ENCODE peak calls at places on chromosome 4, in six cellular contexts. One of them, this sample, is unnamed.

GRCh38 chr4:16573744-16574143 is 324.7 kb downstream of the LDB2 start:
- DNase-seq in K562: no peak
- DNase-seq in SK-N-SH: no peak
- DNase-seq in HCT116: no peak
- DNase-seq in GM12878: no peak
- DNase-seq in HepG2: no peak
- DNase-seq in this sample: no peak

GRCh38 chr4:73998040-73999011 is at the start of gene CXCL5:
- DNase-seq in HepG2: no peak
- DNase-seq in HCT116: no peak
- DNase-seq in K562: no peak
- DNase-seq in SK-N-SH: no peak
- DNase-seq in GM12878: no peak
- DNase-seq in this sample: no peak

GRCh38 chr4:168743576-168743975 is 246.7 kb downstream of the PALLD start:
- DNase-seq in K562: no peak
- DNase-seq in HCT116: no peak
- DNase-seq in HepG2: peak; percentile 6
- DNase-seq in SK-N-SH: no peak
- DNase-seq in GM12878: no peak
- DNase-seq in this sample: no peak

GRCh38 chr4:100340534-100341364 is 150.5 kb upstream of the DDIT4L start:
- DNase-seq in SK-N-SH: no peak
- DNase-seq in GM12878: no peak
- DNase-seq in HepG2: no peak
- DNase-seq in K562: no peak
- DNase-seq in HCT116: no peak
- DNase-seq in this sample: no peak

GRCh38 chr4:3384391-3384770 is 57.4 kb upstream of the HGFAC start:
- DNase-seq in HCT116: no peak
- DNase-seq in K562: no peak
- DNase-seq in GM12878: no peak
- DNase-seq in SK-N-SH: no peak
- DNase-seq in HepG2: no peak
- DNase-seq in this sample: no peak

GRCh38 chr4:181592221-181592745 is 650.9 kb upstream of the TENM3 start:
- DNase-seq in HCT116: no peak
- DNase-seq in HepG2: no peak
- DNase-seq in GM12878: no peak
- DNase-seq in SK-N-SH: no peak
- DNase-seq in K562: no peak
- DNase-seq in this sample: no peak

GRCh38 chr4:113476800-113477199 is 284.7 kb downstream of the CAMK2D start:
- DNase-seq in HCT116: peak; percentile 67
- DNase-seq in SK-N-SH: no peak
- DNase-seq in GM12878: no peak
- DNase-seq in K562: no peak
- DNase-seq in HepG2: no peak
- DNase-seq in this sample: no peak

GRCh38 chr4:11480683-11481082 is 52.0 kb upstream of the HS3ST1 start:
- DNase-seq in HepG2: no peak
- DNase-seq in K562: no peak
- DNase-seq in SK-N-SH: no peak
- DNase-seq in HCT116: no peak
- DNase-seq in GM12878: no peak
- DNase-seq in this sample: no peak

GRCh38 chr4:21469438-21470032 is 479.0 kb downstream of the KCNIP4 start:
- DNase-seq in SK-N-SH: peak; percentile 20
- DNase-seq in GM12878: no peak
- DNase-seq in HepG2: peak; percentile 11
- DNase-seq in HCT116: no peak
- DNase-seq in K562: no peak
- DNase-seq in this sample: peak; percentile 7

GRCh38 chr4:21474195-21474594 is 474.4 kb downstream of the KCNIP4 start:
- DNase-seq in SK-N-SH: no peak
- DNase-seq in GM12878: no peak
- DNase-seq in K562: no peak
- DNase-seq in HepG2: no peak
- DNase-seq in HCT116: no peak
- DNase-seq in this sample: no peak

GRCh38 chr4:21467551-21467950 is 481.0 kb downstream of the KCNIP4 start:
- DNase-seq in SK-N-SH: no peak
- DNase-seq in HCT116: no peak
- DNase-seq in GM12878: no peak
- DNase-seq in HepG2: no peak
- DNase-seq in K562: no peak
- DNase-seq in this sample: no peak

DNA sequence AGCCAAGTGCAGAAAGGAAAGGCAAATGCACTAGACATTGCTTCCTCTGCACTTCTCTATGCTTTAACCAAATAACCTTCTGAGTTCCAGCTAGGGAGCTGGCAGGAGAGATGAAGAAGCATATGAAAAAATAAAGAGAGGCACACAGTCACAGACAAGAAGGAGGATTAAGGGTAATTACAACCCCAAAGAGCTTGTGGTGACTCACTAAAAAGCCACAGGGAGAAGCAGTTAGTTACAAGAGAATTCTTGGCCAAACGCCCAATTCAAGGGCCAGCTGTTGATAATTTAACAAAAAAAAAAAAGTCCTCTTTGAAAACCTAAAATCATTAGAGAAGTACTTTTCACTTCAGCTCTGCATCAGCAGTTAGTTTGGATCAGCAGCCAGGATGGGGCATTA is 478.0 kb downstream of the KCNIP4 start:
- DNase-seq in GM12878: no peak
- DNase-seq in K562: no peak
- DNase-seq in HepG2: no peak
- DNase-seq in HCT116: no peak
- DNase-seq in SK-N-SH: peak; percentile 14
- DNase-seq in this sample: no peak
- TF ChIP-seq REST in GM12878: no peak
- TF ChIP-seq REST in K562: no peak
- TF ChIP-seq REST in HepG2: no peak
- TF ChIP-seq REST in HCT116: no peak
- TF ChIP-seq REST in SK-N-SH: no peak
- TF ChIP-seq REST in this sample: no peak

GRCh38 chr4:7862561-7863200 is 77.0 kb downstream of the AFAP1 start:
- DNase-seq in HepG2: no peak
- DNase-seq in HCT116: no peak
- DNase-seq in K562: no peak
- DNase-seq in SK-N-SH: no peak
- DNase-seq in GM12878: no peak
- DNase-seq in this sample: no peak
- TF ChIP-seq SIN3A in HepG2: no peak
- TF ChIP-seq SIN3A in HCT116: no peak
- TF ChIP-seq SIN3A in K562: no peak
- TF ChIP-seq SIN3A in SK-N-SH: no peak
- TF ChIP-seq SIN3A in GM12878: no peak
- TF ChIP-seq SIN3A in this sample: no peak

GRCh38 chr4:164207460-164207859 is 546.5 kb upstream of the SMIM31 start:
- DNase-seq in HCT116: no peak
- DNase-seq in K562: no peak
- DNase-seq in GM12878: no peak
- DNase-seq in SK-N-SH: no peak
- DNase-seq in HepG2: no peak
- DNase-seq in this sample: no peak

GRCh38 chr4:164210377-164210776 is 543.6 kb upstream of the SMIM31 start:
- DNase-seq in K562: no peak
- DNase-seq in HepG2: no peak
- DNase-seq in SK-N-SH: no peak
- DNase-seq in HCT116: no peak
- DNase-seq in GM12878: no peak
- DNase-seq in this sample: no peak

GRCh38 chr4:164203476-164203875 is 550.5 kb upstream of the SMIM31 start:
- DNase-seq in HCT116: no peak
- DNase-seq in SK-N-SH: no peak
- DNase-seq in K562: no peak
- DNase-seq in GM12878: no peak
- DNase-seq in HepG2: no peak
- DNase-seq in this sample: no peak

DNA sequence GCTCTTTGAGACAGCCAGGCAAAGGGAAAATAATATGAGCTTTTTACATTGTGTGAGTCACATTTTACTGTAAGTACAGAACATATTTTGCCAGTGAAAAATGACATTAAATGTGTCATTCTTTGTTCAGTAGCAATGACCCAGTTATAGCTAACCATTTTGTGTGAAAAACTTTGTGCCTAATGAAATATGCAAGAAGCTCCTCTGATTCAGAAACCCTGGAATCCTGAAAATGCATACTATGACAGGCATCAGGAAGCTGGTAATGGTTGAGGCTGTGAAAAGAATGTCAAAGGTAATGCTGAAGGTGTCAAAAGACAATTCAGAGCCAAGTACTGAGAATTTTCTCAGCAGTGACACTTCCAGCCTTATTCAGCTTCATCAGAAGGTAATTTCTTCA is 549.5 kb upstream of the SMIM31 start:
- DNase-seq in K562: no peak
- DNase-seq in SK-N-SH: no peak
- DNase-seq in HepG2: peak; percentile 1
- DNase-seq in HCT116: peak; percentile 16
- DNase-seq in GM12878: no peak
- DNase-seq in this sample: peak; percentile 12
- TF ChIP-seq REST in K562: no peak
- TF ChIP-seq REST in SK-N-SH: no peak
- TF ChIP-seq REST in HepG2: no peak
- TF ChIP-seq REST in HCT116: no peak
- TF ChIP-seq REST in GM12878: no peak
- TF ChIP-seq REST in this sample: no peak

GRCh38 chr4:80255374-80256095 is 10.9 kb upstream of the FGF5 start:
- DNase-seq in GM12878: no peak
- DNase-seq in SK-N-SH: no peak
- DNase-seq in HCT116: no peak
- DNase-seq in HepG2: no peak
- DNase-seq in K562: no peak
- DNase-seq in this sample: no peak
- TF ChIP-seq SIN3A in GM12878: no peak
- TF ChIP-seq SIN3A in SK-N-SH: no peak
- TF ChIP-seq SIN3A in HCT116: no peak
- TF ChIP-seq SIN3A in HepG2: no peak
- TF ChIP-seq SIN3A in K562: no peak
- TF ChIP-seq SIN3A in this sample: no peak

GRCh38 chr4:98828801-98829200 is 100.1 kb downstream of the EIF4E start:
- DNase-seq in HepG2: peak; percentile 3
- DNase-seq in SK-N-SH: peak; percentile 5
- DNase-seq in HCT116: peak; percentile 19
- DNase-seq in GM12878: no peak
- DNase-seq in K562: no peak
- DNase-seq in this sample: no peak
- TF ChIP-seq REST in HepG2: no peak
- TF ChIP-seq REST in SK-N-SH: no peak
- TF ChIP-seq REST in HCT116: no peak
- TF ChIP-seq REST in GM12878: no peak
- TF ChIP-seq REST in K562: no peak
- TF ChIP-seq REST in this sample: no peak

DNA sequence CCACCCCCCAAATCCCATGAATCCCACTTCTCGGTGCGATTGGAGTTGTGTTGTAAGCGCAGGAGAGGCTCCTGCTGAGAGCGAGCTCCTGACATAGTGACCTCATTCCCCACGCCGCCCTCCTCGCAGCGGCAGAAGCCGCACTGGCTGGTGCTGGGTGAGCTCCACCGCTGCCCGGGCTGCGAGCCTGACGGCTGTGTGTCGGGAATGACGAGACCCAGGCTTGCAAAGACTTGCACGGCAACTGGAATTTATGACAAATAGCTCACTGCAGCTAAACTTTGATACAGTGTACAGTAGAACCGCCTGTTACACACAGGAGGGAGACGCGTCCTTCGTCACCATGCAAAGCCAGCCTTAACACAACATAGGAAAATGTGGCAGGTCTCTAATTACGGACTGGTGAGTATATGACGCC is 82.4 kb downstream of the STOX2 start:
- DNase-seq in SK-N-SH: peak; percentile 80
- DNase-seq in HepG2: no peak
- DNase-seq in GM12878: no peak
- DNase-seq in K562: no peak
- DNase-seq in HCT116: peak; percentile 21
- DNase-seq in this sample: no peak
- TF ChIP-seq SIN3A in SK-N-SH: no peak
- TF ChIP-seq SIN3A in HepG2: no peak
- TF ChIP-seq SIN3A in GM12878: no peak
- TF ChIP-seq SIN3A in K562: no peak
- TF ChIP-seq SIN3A in HCT116: no peak
- TF ChIP-seq SIN3A in this sample: no peak